ENCODE peak calls at places on chromosomes 4 and X, in seven cellular contexts. W is retinal pigment epithelial cell, J is ovary, K is neuronal stem cell, P is epithelial cell of esophagus, Z is K562, X is right atrium auricular region. R is an unnamed sample.

GRCh38 chrX:2901367-2902036 is 27.6 kb downstream of the ARSD start:
- DNase-seq in W (no peak), J (no peak), K (no peak), P (no peak), Z (no peak), X (no peak), R (no peak)

GRCh38 chr4:158193171-158193749 is 17.0 kb upstream of the TMEM144 start:
- DNase-seq in W (no peak), J (no peak), K (peak; percentile 32), P (peak; percentile 42), Z (peak; percentile 43), X (no peak), R (peak; percentile 51)

GRCh38 chr4:3712936-3713335 is 53.2 kb upstream of the ADRA2C start:
- DNase-seq in W (no peak), J (no peak), K (no peak), P (no peak), Z (no peak), X (no peak), R (no peak)

GRCh38 chrX:32530802-32531403 is 680.4 kb downstream of the DMD start:
- DNase-seq in W (peak; percentile 5), J (no peak), K (peak; percentile 17), P (peak; percentile 55), Z (peak; percentile 9), X (no peak), R (peak; percentile 78)

GRCh38 chr4:158858410-158859189 is 89.8 kb downstream of the FNIP2 start:
- DNase-seq in W (no peak), J (no peak), K (no peak), P (peak; percentile 58), Z (no peak), X (no peak), R (no peak)

GRCh38 chrX:119721487-119721886 is 28.5 kb upstream of the SEPTIN6 start:
- DNase-seq in W (no peak), J (no peak), K (no peak), P (no peak), Z (no peak), X (no peak), R (no peak)

GRCh38 chr4:139528377-139529005 is 27.5 kb downstream of the SETD7 start:
- DNase-seq in W (no peak), J (peak; percentile 61), K (no peak), P (peak; percentile 61), Z (no peak), X (peak; percentile 77), R (peak; percentile 93)

GRCh38 chr4:86652332-86652932 is 58.3 kb downstream of the PTPN13 start:
- DNase-seq in W (no peak), J (no peak), K (no peak), P (no peak), Z (no peak), X (no peak), R (no peak)

GRCh38 chr4:162349395-162349794 is 185.6 kb upstream of the FSTL5 start:
- DNase-seq in W (no peak), J (no peak), K (no peak), P (no peak), Z (no peak), X (no peak), R (no peak)

GRCh38 chr4:183758006-183758734 is 99.1 kb downstream of the TRAPPC11 start:
- DNase-seq in W (no peak), J (no peak), K (peak; percentile 23), P (no peak), Z (peak; percentile 26), X (peak; percentile 71), R (no peak)

GRCh38 chr4:26520728-26521442 is 30.6 kb upstream of the CCKAR start:
- DNase-seq in W (no peak), J (no peak), K (no peak), P (peak; percentile 33), Z (no peak), X (no peak), R (no peak)

GRCh38 chr4:108484187-108484586 is 136.2 kb upstream of the RPL34 start:
- DNase-seq in W (no peak), J (no peak), K (no peak), P (no peak), Z (no peak), X (no peak), R (no peak)

GRCh38 chr4:8269535-8270417 is at the start of gene HTRA3:
- DNase-seq in W (no peak), J (peak; percentile 66), K (peak; percentile 39), P (peak; percentile 6), Z (no peak), X (peak; percentile 76), R (peak; percentile 86)

GRCh38 chr4:8270418-8270771 is 841 bp downstream of the HTRA3 start:
- DNase-seq in W (no peak), J (no peak), K (no peak), P (no peak), Z (no peak), X (no peak), R (no peak)

GRCh38 chr4:8267077-8267476 is 2.5 kb upstream of the HTRA3 start:
- DNase-seq in W (no peak), J (peak; percentile 75), K (peak; percentile 35), P (peak; percentile 75), Z (peak; percentile 83), X (peak; percentile 89), R (peak; percentile 88)

GRCh38 chr4:8268211-8268610 is 1.3 kb upstream of the HTRA3 start:
- DNase-seq in W (no peak), J (no peak), K (no peak), P (no peak), Z (no peak), X (no peak), R (no peak)

DNA sequence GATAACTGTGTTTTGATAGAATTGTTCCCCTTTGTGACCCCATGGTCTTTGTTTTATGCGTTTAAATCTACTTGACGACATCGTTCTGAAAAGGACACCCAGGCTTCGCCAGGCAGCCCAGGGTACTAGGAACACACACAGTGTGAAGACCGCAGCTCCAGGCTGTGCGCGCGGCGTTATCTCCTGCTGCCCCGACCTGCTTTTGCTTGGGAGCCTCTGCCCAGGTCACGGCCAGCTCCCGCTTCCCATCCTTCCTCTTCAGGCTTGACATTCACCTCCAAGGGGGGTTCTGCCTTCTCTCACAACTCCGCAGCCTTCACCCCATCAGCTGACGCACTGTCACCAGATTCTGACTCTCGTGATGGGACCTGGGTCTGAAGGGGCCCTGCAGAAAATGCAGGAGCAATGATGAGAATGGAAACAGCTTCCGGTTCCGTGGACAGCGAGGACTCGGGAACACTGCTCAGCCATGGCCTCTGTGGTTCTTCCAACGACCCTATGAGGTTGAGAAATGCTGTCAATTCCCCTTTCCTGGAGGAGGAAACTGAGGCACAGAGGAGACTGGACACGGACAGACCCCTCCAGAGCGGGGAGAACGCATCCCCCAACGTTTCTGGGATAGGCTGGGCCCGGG is 536 bp upstream of the HTRA3 start:
- DNase-seq in W (no peak), J (no peak), K (no peak), P (no peak), Z (no peak), X (no peak), R (no peak)
- H3K4me3 ChIP-seq in W (no peak overlapping the region), J (peak overlapping the region; percentile 55), K (no peak overlapping the region), P (no peak overlapping the region), Z (no peak overlapping the region), X (no peak overlapping the region), R (peak overlapping the region; percentile 22)

DNA sequence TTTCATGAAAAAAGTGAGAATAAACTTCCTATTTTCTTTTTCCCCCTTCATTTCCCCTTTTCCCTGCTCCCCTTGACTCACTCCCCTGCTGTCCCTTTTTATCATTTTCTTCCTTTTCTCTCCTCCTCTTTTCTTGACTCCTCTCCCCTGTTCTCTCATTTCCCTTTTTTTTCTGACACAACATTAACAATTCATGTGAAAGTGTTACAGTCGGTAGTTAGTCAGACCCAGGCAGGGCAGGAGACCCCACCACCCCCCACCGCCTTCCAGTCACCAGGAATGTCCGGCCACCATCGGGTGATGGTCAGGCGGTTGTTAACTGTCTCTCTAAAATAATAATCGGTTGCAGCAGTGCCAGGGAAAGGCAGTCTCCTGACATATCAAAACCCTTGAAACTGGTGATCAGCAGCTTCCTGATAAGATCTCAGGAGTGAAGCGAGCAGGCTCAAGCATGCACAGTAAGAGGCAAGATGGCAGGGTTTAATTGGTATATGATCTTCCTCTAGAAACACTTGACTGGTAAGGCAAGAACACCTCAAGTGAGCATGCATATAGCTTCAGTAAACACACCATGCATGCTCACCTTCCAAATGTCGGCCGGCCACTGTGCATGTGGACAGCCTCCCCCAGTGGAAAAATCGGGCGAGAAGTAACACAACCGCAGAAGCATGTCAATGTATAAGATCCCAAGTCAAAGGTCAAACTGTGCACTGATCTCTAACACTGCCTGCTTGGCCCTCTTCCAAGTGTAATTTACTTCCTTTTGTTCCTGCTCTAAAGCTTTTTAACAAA is 191.4 kb downstream of the NDST4 start:
- DNase-seq in W (no peak), J (no peak), K (no peak), P (no peak), Z (no peak), X (no peak), R (no peak)
- H3K4me3 ChIP-seq in W (no peak overlapping the region), J (no peak overlapping the region), K (no peak overlapping the region), P (no peak overlapping the region), Z (no peak overlapping the region), X (no peak overlapping the region), R (no peak overlapping the region)

GRCh38 chrX:53049127-53049517 is 533 bp downstream of the GPR173 start:
- DNase-seq in W (no peak), J (no peak), K (no peak), P (no peak), Z (no peak), X (no peak), R (no peak)
- H3K4me3 ChIP-seq in W (peak overlapping the region; percentile 63), J (peak overlapping the region; percentile 48), K (peak overlapping the region; percentile 95), P (no peak overlapping the region), Z (no peak overlapping the region), X (peak overlapping the region; percentile 42), R (peak overlapping the region; percentile 45)

GRCh38 chr4:57095245-57095644 is 14.9 kb downstream of the IGFBP7 start:
- DNase-seq in W (no peak), J (no peak), K (no peak), P (no peak), Z (no peak), X (no peak), R (no peak)

GRCh38 chr4:57095956-57096355 is 14.2 kb downstream of the IGFBP7 start:
- DNase-seq in W (no peak), J (no peak), K (no peak), P (no peak), Z (no peak), X (no peak), R (no peak)

GRCh38 chr4:57093816-57094481 is 16.2 kb downstream of the IGFBP7 start:
- DNase-seq in W (no peak), J (no peak), K (no peak), P (no peak), Z (no peak), X (peak; percentile 72), R (no peak)

GRCh38 chr4:57091657-57092162 is 18.5 kb downstream of the IGFBP7 start:
- DNase-seq in W (no peak), J (no peak), K (no peak), P (no peak), Z (no peak), X (no peak), R (no peak)

DNA sequence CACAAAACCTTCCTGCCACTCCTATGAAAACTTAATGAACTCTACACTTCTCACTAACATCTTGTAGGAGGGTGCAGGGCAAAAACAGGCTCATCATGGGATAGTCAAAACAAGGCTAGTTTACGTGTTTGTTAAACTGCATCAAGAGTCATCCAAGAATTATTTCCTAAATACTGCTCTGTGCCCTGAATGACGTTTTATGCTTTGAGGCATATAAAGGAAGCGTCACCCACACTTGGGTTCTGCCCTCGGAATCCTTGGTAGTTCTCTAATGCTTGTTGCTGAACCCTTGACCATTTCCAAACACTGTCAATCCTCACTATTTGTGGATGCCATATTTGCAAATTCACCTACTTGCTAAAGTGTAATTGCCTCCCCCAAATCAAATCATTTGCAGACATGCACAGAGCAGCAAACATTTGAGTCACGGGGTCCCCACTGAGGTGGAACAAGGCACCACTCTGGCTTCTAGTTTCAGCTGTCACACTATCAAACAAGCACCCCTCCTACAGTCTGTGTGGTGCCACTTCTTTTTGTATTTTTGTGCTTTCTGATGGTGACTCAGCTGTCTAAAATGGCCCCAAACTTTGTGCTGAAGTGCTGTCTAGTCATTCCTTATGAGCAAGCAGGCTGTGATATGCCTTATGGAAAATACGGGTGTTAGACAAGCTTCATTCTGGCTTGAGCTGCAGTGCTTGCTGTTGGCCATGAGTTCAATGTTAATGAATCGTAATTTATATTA is 15.5 kb downstream of the IGFBP7 start:
- DNase-seq in W (no peak), J (no peak), K (no peak), P (peak; percentile 52), Z (no peak), X (no peak), R (peak; percentile 64)
- H3K4me3 ChIP-seq in W (no peak overlapping the region), J (no peak overlapping the region), K (no peak overlapping the region), P (no peak overlapping the region), Z (no peak overlapping the region), X (no peak overlapping the region), R (no peak overlapping the region)

R was measured in cardiac muscle cell.